ENCODE peak calls at places on chromosomes 6 and 20, in ten cellular contexts. G, V, H, N, U, Y, P, C, S and W are unnamed samples.

GRCh38 chr20:43938932-43939761 is 24.5 kb downstream of the TOX2 start:
- DNase-seq in G (peak; percentile 100), N (no peak), C (no peak), H (peak; percentile 99), V (peak; percentile 98), U (no peak), P (peak; percentile 99), S (peak; percentile 76), Y (peak; percentile 53), W (peak; percentile 99)

GRCh38 chr6:166905013-166905412 is 51.3 kb downstream of the RNASET2 start:
- DNase-seq in V (no peak), H (no peak), C (no peak), P (no peak), U (no peak), Y (no peak), G (no peak), N (no peak), S (no peak), W (no peak)

GRCh38 chr6:30889921-30890645 is 5.8 kb downstream of the DDR1 start:
- DNase-seq in V (no peak), P (no peak), H (no peak), N (no peak), S (no peak), G (no peak), C (no peak), Y (no peak), U (no peak), W (no peak)

GRCh38 chr6:90403489-90404381 is 107.1 kb upstream of the BACH2 start:
- DNase-seq in S (no peak), H (peak; percentile 68), N (peak; percentile 67), C (no peak), U (no peak), V (no peak), Y (no peak), P (peak; percentile 91), G (no peak), W (peak; percentile 75)

GRCh38 chr20:57408131-57408530 is 16.9 kb downstream of the RBM38 start:
- DNase-seq in P (no peak), V (no peak), H (peak; percentile 30), S (no peak), G (no peak), N (no peak), U (no peak), C (no peak), Y (no peak), W (no peak)

GRCh38 chr6:14966902-14967711 is 278.8 kb upstream of the JARID2 start:
- DNase-seq in P (no peak), H (no peak), C (no peak), S (no peak), U (no peak), Y (no peak), N (no peak), G (no peak), V (no peak), W (no peak)

GRCh38 chr6:30800876-30801275 is 56.5 kb upstream of the IER3 start:
- DNase-seq in N (no peak), C (no peak), U (no peak), H (peak; percentile 32), P (no peak), G (no peak), V (no peak), S (no peak), Y (no peak), W (no peak)

GRCh38 chr20:23672158-23672557 is 16.7 kb downstream of the CST4 start:
- DNase-seq in S (no peak), G (no peak), P (no peak), C (no peak), U (no peak), Y (no peak), N (no peak), H (no peak), V (no peak), W (no peak)

GRCh38 chr6:6586671-6587526 is 1.6 kb upstream of the LY86 start:
- DNase-seq in P (no peak), G (no peak), Y (no peak), N (no peak), S (no peak), H (no peak), C (no peak), V (no peak), U (peak; percentile 80), W (no peak)

GRCh38 chr6:6590530-6590929 is 2.0 kb downstream of the LY86 start:
- DNase-seq in G (no peak), H (no peak), U (no peak), P (no peak), S (no peak), Y (no peak), V (no peak), N (no peak), C (no peak), W (no peak)

GRCh38 chr6:6587696-6588063 is 840 bp upstream of the LY86 start:
- DNase-seq in P (no peak), C (no peak), U (no peak), G (no peak), H (no peak), V (no peak), N (no peak), Y (no peak), S (no peak), W (no peak)

GRCh38 chr6:6588064-6588923 is at the start of gene LY86:
- DNase-seq in S (no peak), G (no peak), P (no peak), Y (peak; percentile 22), H (no peak), V (no peak), U (peak; percentile 52), C (no peak), N (peak; percentile 6), W (no peak)

DNA sequence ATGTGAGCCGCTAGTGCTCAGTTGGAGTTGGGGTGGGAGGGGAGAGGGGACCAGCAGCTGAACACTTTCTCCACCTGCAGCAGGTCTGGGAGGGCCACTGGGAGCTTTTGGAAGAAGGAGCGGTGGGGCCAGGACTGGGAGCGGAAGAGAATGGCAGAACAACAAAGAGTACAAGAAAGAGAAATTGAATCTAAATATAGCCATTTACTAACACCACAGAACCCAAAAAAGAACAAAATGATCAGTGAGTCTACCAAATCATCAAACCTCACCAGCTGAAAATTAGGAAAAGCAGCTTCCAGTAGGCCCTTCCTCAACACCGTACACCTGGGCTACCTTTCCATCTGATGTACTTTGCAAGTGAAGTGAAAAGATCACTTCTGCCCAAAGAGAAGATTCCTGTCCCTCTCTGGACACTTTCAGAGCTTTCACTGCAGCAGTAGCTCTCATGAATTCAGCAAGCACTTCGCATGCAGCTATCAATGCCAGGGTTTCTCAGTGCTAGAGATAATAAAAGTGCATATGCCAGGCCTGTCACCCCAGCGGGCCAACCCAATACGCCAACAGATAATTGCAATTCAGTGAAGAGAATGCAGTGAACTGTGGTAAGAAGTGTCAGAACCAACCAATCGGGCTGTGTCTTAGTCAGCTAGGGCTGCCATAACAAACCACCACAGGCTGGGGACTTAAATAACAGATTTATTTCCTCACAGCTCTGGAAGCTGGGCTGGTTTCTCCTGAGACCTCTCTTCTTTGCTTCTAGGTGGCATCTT is 590 bp downstream of the LY86 start:
- DNase-seq in V (no peak), P (no peak), U (peak; percentile 58), N (no peak), Y (no peak), S (no peak), C (no peak), G (no peak), H (no peak), W (no peak)
- H3K4me3 ChIP-seq in V (no peak overlapping the region), P (no peak overlapping the region), U (no peak overlapping the region), N (no peak overlapping the region), Y (no peak overlapping the region), S (peak overlapping the region; percentile 37), C (no peak overlapping the region), G (no peak overlapping the region), H (no peak overlapping the region), W (no peak overlapping the region)

GRCh38 chr20:3222635-3223600 is 13.6 kb downstream of the ITPA start:
- DNase-seq in G (no peak), Y (no peak), C (no peak), H (no peak), P (no peak), U (peak; percentile 65), S (no peak), V (no peak), N (peak; percentile 23), W (no peak)
- TF ChIP-seq CTCF in G (no peak), Y (no peak), C (no peak), H (no peak), P (no peak), U (no peak), S (no peak), V (no peak), N (no peak), W (no peak)

GRCh38 chr20:59007758-59008511 is 881 bp upstream of the CTSZ start:
- DNase-seq in H (no peak), P (no peak), C (peak; percentile 36), G (no peak), U (peak; percentile 88), S (peak; percentile 81), Y (peak; percentile 60), V (peak; percentile 42), N (peak; percentile 24), W (no peak)
- H3K4me3 ChIP-seq in H (no peak overlapping the region), P (no peak overlapping the region), C (peak overlapping the region; percentile 72), G (no peak overlapping the region), U (peak overlapping the region; percentile 88), S (peak overlapping the region; percentile 91), Y (no peak overlapping the region), V (no peak overlapping the region), N (peak overlapping the region; percentile 65), W (no peak overlapping the region)

GRCh38 chr6:151690768-151691562 is 116.5 kb upstream of the ESR1 start:
- DNase-seq in G (no peak), N (no peak), Y (peak; percentile 40), C (no peak), U (peak; percentile 23), H (peak; percentile 52), S (no peak), V (no peak), P (no peak), W (peak; percentile 21)

GRCh38 chr6:151692216-151692615 is 115.3 kb upstream of the ESR1 start:
- DNase-seq in N (no peak), P (no peak), Y (no peak), G (no peak), U (no peak), H (peak; percentile 37), S (no peak), V (no peak), C (no peak), W (no peak)

GRCh38 chr6:151693366-151693765 is 114.1 kb upstream of the ESR1 start:
- DNase-seq in H (no peak), N (no peak), Y (no peak), C (no peak), P (no peak), G (no peak), U (no peak), S (no peak), V (no peak), W (no peak)

GRCh38 chr6:151689499-151690201 is 117.8 kb upstream of the ESR1 start:
- DNase-seq in N (no peak), C (no peak), V (no peak), S (no peak), H (no peak), G (no peak), U (no peak), Y (no peak), P (no peak), W (no peak)

DNA sequence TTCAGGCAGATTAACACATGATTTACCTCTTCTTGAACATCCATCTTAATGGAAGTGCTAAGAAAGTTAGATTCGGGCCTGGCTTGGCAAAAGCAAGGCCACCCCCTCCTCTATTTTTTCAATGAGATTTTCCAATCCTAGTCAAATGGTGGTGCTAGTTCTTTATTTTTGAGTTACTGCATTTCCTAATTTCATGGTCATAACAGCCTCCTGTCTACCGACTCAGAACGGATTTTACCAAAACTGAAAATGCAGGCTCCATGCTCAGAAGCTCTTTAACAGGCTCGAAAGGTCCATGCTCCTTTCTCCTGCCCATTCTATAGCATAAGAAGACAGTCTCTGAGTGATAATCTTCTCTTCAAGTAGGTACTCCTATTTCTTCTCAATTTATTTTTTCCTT is 117.2 kb upstream of the ESR1 start:
- DNase-seq in V (no peak), N (no peak), P (no peak), S (no peak), C (no peak), H (peak; percentile 53), G (no peak), Y (peak; percentile 19), U (no peak), W (no peak)
- TF ChIP-seq CTCF in V (no peak), N (peak; percentile 44), P (no peak), S (peak; percentile 12), C (no peak), H (no peak), G (no peak), Y (no peak), U (no peak), W (no peak)